ENCODE peak calls at places on chromosomes 7 and 10, in ten cellular contexts. K is hepatocyte; X is CD8-positive, alpha-beta T cell; H is right lobe of liver; R is upper lobe of right lung; C is Caco-2; G is mesendoderm; N is heart left ventricle; M is brain microvascular endothelial cell; J is CD4-positive, alpha-beta T cell. A is an unnamed sample.
A peak's percentile ranks its signal among the peaks of the same experiment; 100 is the strongest.

GRCh38 chr7:5395246-5395645 is 28.4 kb downstream of the TNRC18 start:
- DNase-seq in K (no peak), X (no peak), H (no peak), R (no peak), C (no peak), G (no peak), N (no peak), M (no peak), J (no peak), A (no peak)

GRCh38 chr10:1410032-1410431 is 327.3 kb downstream of the ADARB2 start:
- DNase-seq in K (no peak), X (no peak), H (peak; percentile 14), R (no peak), C (no peak), G (no peak), N (no peak), M (no peak), J (no peak), A (no peak)

GRCh38 chr10:119301397-119301796 is 94.0 kb downstream of the GRK5 start:
- DNase-seq in K (no peak), X (peak; percentile 64), H (no peak), R (no peak), C (no peak), G (no peak), N (peak; percentile 64), M (no peak), J (peak; percentile 63), A (peak; percentile 76)

GRCh38 chr7:44607141-44608068 is 978 bp downstream of the OGDH start:
- DNase-seq in K (no peak), X (no peak), H (no peak), R (no peak), C (no peak), G (no peak), N (no peak), M (no peak), J (no peak), A (no peak)

GRCh38 chr10:29839826-29840515 is 205.2 kb upstream of the SVIL start:
- DNase-seq in K (peak; percentile 54), X (no peak), H (peak; percentile 61), R (peak; percentile 78), C (peak; percentile 94), G (no peak), N (no peak), M (no peak), J (no peak), A (no peak)

GRCh38 chr10:33416209-33416608 is 81.7 kb upstream of the NRP1 start:
- DNase-seq in K (no peak), X (no peak), H (no peak), R (no peak), C (no peak), G (no peak), N (no peak), M (no peak), J (no peak), A (no peak)

GRCh38 chr7:98163704-98164478 is 47.3 kb upstream of the BHLHA15 start:
- DNase-seq in K (peak; percentile 54), X (no peak), H (peak; percentile 83), R (no peak), C (no peak), G (no peak), N (peak; percentile 47), M (peak; percentile 33), J (no peak), A (no peak)

GRCh38 chr7:112986256-112987031 is 100.2 kb downstream of the GPR85 start:
- DNase-seq in K (no peak), X (no peak), H (no peak), R (no peak), C (no peak), G (no peak), N (no peak), M (peak; percentile 33), J (no peak), A (no peak)

GRCh38 chr7:31134246-31135188 is 82.4 kb downstream of the ADCYAP1R1 start:
- DNase-seq in K (peak; percentile 91), X (peak; percentile 36), H (peak; percentile 71), R (peak; percentile 71), C (peak; percentile 75), G (peak; percentile 91), N (peak; percentile 80), M (peak; percentile 59), J (peak; percentile 27), A (peak; percentile 39)

GRCh38 chr7:37448637-37449331 is at the start of gene ELMO1:
- DNase-seq in K (peak; percentile 88), X (peak; percentile 70), H (peak; percentile 87), R (peak; percentile 89), C (peak; percentile 45), G (peak; percentile 95), N (peak; percentile 91), M (peak; percentile 33), J (peak; percentile 78), A (peak; percentile 89)

GRCh38 chr10:101778781-101779543 is 3.0 kb upstream of the FGF8 start:
- DNase-seq in K (peak; percentile 72), X (no peak), H (no peak), R (peak; percentile 75), C (peak; percentile 32), G (peak; percentile 91), N (no peak), M (no peak), J (no peak), A (peak; percentile 39)

GRCh38 chr10:101780818-101781654 is 2.2 kb downstream of the NPM3 start:
- DNase-seq in K (peak; percentile 84), X (peak; percentile 73), H (peak; percentile 65), R (peak; percentile 84), C (peak; percentile 62), G (peak; percentile 95), N (peak; percentile 79), M (peak; percentile 52), J (peak; percentile 65), A (peak; percentile 66)

GRCh38 chr10:101780187-101780817 is 2.9 kb downstream of the NPM3 start:
- DNase-seq in K (no peak), X (no peak), H (no peak), R (no peak), C (peak; percentile 31), G (peak; percentile 68), N (no peak), M (no peak), J (no peak), A (no peak)

GRCh38 chr10:101778151-101778780 is 2.4 kb upstream of the FGF8 start:
- DNase-seq in K (no peak), X (no peak), H (no peak), R (peak; percentile 52), C (peak; percentile 31), G (peak; percentile 18), N (no peak), M (no peak), J (no peak), A (no peak)

GRCh38 chr10:101779544-101780186 is 3.6 kb downstream of the NPM3 start:
- DNase-seq in K (peak; percentile 90), X (peak; percentile 88), H (peak; percentile 82), R (peak; percentile 93), C (peak; percentile 36), G (peak; percentile 88), N (peak; percentile 90), M (peak; percentile 48), J (peak; percentile 78), A (peak; percentile 78)
- H3K27me3 ChIP-seq in K (peaks cover 43% of the 10 kb centered on the region), X (peaks cover 35% of the 10 kb centered on the region), H (peaks cover 7% of the 10 kb centered on the region), R (peaks cover 34% of the 10 kb centered on the region), C (no peaks in the 10 kb centered on the region), G (peaks cover 6% of the 10 kb centered on the region), N (peaks cover 28% of the 10 kb centered on the region), M (peaks cover 21% of the 10 kb centered on the region), J (peaks cover 43% of the 10 kb centered on the region), A (peaks cover 32% of the 10 kb centered on the region)

DNA sequence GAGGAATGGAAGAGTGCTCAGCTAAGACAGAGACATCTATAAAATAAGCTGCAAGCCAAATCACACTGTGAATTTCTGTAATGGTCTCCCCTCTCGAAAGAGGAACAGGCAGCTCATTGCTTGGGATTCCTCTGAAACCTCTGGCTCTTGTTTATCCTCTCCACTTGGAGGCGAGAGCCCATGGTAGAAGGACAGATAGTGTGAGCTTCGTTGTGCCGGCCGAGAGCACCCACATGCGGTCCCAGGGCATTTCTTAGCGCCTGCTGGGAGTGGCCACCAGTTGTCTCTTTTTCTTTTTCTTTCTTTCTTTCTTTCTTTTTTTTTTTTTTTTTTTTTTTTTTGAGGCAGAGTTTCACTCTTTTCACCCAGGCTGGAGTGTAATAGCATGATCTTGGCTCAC is 26.2 kb downstream of the CNPY1 start:
- DNase-seq in K (no peak), X (no peak), H (no peak), R (no peak), C (no peak), G (no peak), N (no peak), M (no peak), J (no peak), A (no peak)
- H3K27me3 ChIP-seq in K (peaks cover 81% of the 10 kb centered on the region), X (no peaks in the 10 kb centered on the region), H (no peaks in the 10 kb centered on the region), R (peaks cover 26% of the 10 kb centered on the region), C (no peaks in the 10 kb centered on the region), G (no peaks in the 10 kb centered on the region), N (peaks cover 53% of the 10 kb centered on the region), M (no peaks in the 10 kb centered on the region), J (peaks cover 18% of the 10 kb centered on the region), A (no peaks in the 10 kb centered on the region)

GRCh38 chr10:17454181-17454800 is at the start of gene ST8SIA6:
- DNase-seq in K (peak; percentile 73), X (peak; percentile 51), H (peak; percentile 51), R (peak; percentile 73), C (peak; percentile 43), G (peak; percentile 58), N (peak; percentile 76), M (peak; percentile 6), J (peak; percentile 43), A (peak; percentile 53)

GRCh38 chr10:17454801-17455520 is 566 bp upstream of the ST8SIA6 start:
- DNase-seq in K (no peak), X (no peak), H (no peak), R (no peak), C (no peak), G (peak; percentile 17), N (no peak), M (no peak), J (no peak), A (no peak)

GRCh38 chr10:17453377-17454091 is 861 bp downstream of the ST8SIA6 start:
- DNase-seq in K (peak; percentile 75), X (peak; percentile 35), H (no peak), R (peak; percentile 76), C (peak; percentile 50), G (peak; percentile 85), N (peak; percentile 74), M (no peak), J (peak; percentile 5), A (no peak)

GRCh38 chr10:17457083-17457482 is 2.7 kb upstream of the ST8SIA6 start:
- DNase-seq in K (no peak), X (no peak), H (no peak), R (no peak), C (no peak), G (no peak), N (no peak), M (no peak), J (no peak), A (no peak)

GRCh38 chr10:17456032-17456548 is 1.7 kb upstream of the ST8SIA6 start:
- DNase-seq in K (no peak), X (no peak), H (no peak), R (no peak), C (no peak), G (no peak), N (no peak), M (no peak), J (no peak), A (no peak)
- H3K27me3 ChIP-seq in K (peaks cover 46% of the 10 kb centered on the region), X (no peaks in the 10 kb centered on the region), H (peaks cover 9% of the 10 kb centered on the region), R (peaks cover 27% of the 10 kb centered on the region), C (peaks cover 4% of the 10 kb centered on the region), G (peaks cover 2% of the 10 kb centered on the region), N (peaks cover 22% of the 10 kb centered on the region), M (no peaks in the 10 kb centered on the region), J (peaks cover 7% of the 10 kb centered on the region), A (no peaks in the 10 kb centered on the region)

DNA sequence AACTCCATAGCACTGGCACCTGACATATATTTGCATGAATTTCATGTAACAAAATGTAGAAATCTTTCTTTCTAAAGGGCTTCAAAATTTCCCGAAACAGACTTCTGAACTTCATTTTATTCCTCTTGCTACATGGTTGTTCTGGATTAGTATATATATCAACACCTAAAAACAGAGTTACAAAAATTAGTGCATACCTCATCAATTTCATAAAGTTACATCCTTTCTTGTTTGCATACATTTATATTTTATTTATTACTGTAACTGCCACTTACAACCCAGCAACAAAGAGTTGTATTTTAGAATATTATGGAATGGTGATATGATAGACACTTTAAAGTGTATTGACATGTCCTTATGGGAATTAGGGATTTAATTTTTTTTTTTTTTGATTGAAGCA is 2.0 kb upstream of the ITGB8 start:
- DNase-seq in K (no peak), X (no peak), H (no peak), R (no peak), C (no peak), G (no peak), N (no peak), M (no peak), J (no peak), A (no peak)
- H3K27me3 ChIP-seq in K (no peaks in the 10 kb centered on the region), X (peaks cover 4% of the 10 kb centered on the region), H (peaks cover 16% of the 10 kb centered on the region), R (peaks cover 16% of the 10 kb centered on the region), C (no peaks in the 10 kb centered on the region), G (no peaks in the 10 kb centered on the region), N (no peaks in the 10 kb centered on the region), M (no peaks in the 10 kb centered on the region), J (peaks cover 42% of the 10 kb centered on the region), A (peaks cover 2% of the 10 kb centered on the region)